ENCODE peak calls at places on chromosomes 12 and 14, in four cellular contexts. One of them, this sample, is unnamed.

GRCh38 chr12:52837341-52837741 is 3.2 kb upstream of the KRT79 start:
- DNase-seq in CD4-positive, CD25-positive, alpha-beta regulatory T cell: no peak
- DNase-seq in CD4-positive, alpha-beta memory T cell: no peak
- DNase-seq in breast epithelium: no peak
- DNase-seq in this sample: no peak

GRCh38 chr14:74619672-74620131 is 7.7 kb upstream of the LTBP2 start:
- DNase-seq in breast epithelium: peak
- DNase-seq in CD4-positive, alpha-beta memory T cell: no peak
- DNase-seq in CD4-positive, CD25-positive, alpha-beta regulatory T cell: no peak
- DNase-seq in this sample: no peak

GRCh38 chr12:39467432-39467870 is 24.5 kb upstream of the KIF21A start:
- DNase-seq in CD4-positive, CD25-positive, alpha-beta regulatory T cell: peak
- DNase-seq in CD4-positive, alpha-beta memory T cell: peak
- DNase-seq in breast epithelium: no peak
- DNase-seq in this sample: peak

GRCh38 chr14:51639668-51640316 is 11.9 kb upstream of the FRMD6 start:
- DNase-seq in CD4-positive, alpha-beta memory T cell: no peak
- DNase-seq in CD4-positive, CD25-positive, alpha-beta regulatory T cell: no peak
- DNase-seq in breast epithelium: no peak
- DNase-seq in this sample: no peak

GRCh38 chr12:109731231-109731731 is 17.7 kb downstream of the FAM222A start:
- DNase-seq in breast epithelium: no peak
- DNase-seq in CD4-positive, alpha-beta memory T cell: no peak
- DNase-seq in CD4-positive, CD25-positive, alpha-beta regulatory T cell: no peak
- DNase-seq in this sample: no peak

GRCh38 chr14:24367506-24368214 is at the start of gene NFATC4:
- DNase-seq in breast epithelium: peak
- DNase-seq in CD4-positive, CD25-positive, alpha-beta regulatory T cell: no peak
- DNase-seq in CD4-positive, alpha-beta memory T cell: peak
- DNase-seq in this sample: no peak

GRCh38 chr14:72701610-72702009 is 192.3 kb downstream of the DPF3 start:
- DNase-seq in CD4-positive, CD25-positive, alpha-beta regulatory T cell: no peak
- DNase-seq in breast epithelium: no peak
- DNase-seq in CD4-positive, alpha-beta memory T cell: no peak
- DNase-seq in this sample: no peak

GRCh38 chr12:54616933-54617535 is 17.7 kb downstream of the LACRT start:
- DNase-seq in CD4-positive, alpha-beta memory T cell: no peak
- DNase-seq in breast epithelium: no peak
- DNase-seq in CD4-positive, CD25-positive, alpha-beta regulatory T cell: no peak
- DNase-seq in this sample: no peak

GRCh38 chr12:11746940-11747716 is 97.7 kb downstream of the ETV6 start:
- DNase-seq in CD4-positive, CD25-positive, alpha-beta regulatory T cell: no peak
- DNase-seq in CD4-positive, alpha-beta memory T cell: no peak
- DNase-seq in breast epithelium: no peak
- DNase-seq in this sample: no peak

GRCh38 chr12:51183349-51183748 is 10.4 kb upstream of the TFCP2 start:
- DNase-seq in CD4-positive, alpha-beta memory T cell: no peak
- DNase-seq in breast epithelium: no peak
- DNase-seq in CD4-positive, CD25-positive, alpha-beta regulatory T cell: no peak
- DNase-seq in this sample: no peak

GRCh38 chr12:26953447-26953846 is 15.2 kb downstream of the FGFR1OP2 start:
- DNase-seq in CD4-positive, CD25-positive, alpha-beta regulatory T cell: no peak
- DNase-seq in CD4-positive, alpha-beta memory T cell: no peak
- DNase-seq in breast epithelium: no peak
- DNase-seq in this sample: no peak

GRCh38 chr14:90522585-90523191 is 125.9 kb downstream of the CALM1 start:
- DNase-seq in CD4-positive, CD25-positive, alpha-beta regulatory T cell: no peak
- DNase-seq in CD4-positive, alpha-beta memory T cell: no peak
- DNase-seq in breast epithelium: peak
- DNase-seq in this sample: no peak

GRCh38 chr12:57092529-57092862 is 3.6 kb downstream of the NAB2 start:
- DNase-seq in CD4-positive, CD25-positive, alpha-beta regulatory T cell: no peak
- DNase-seq in breast epithelium: no peak
- DNase-seq in CD4-positive, alpha-beta memory T cell: no peak
- DNase-seq in this sample: no peak

GRCh38 chr12:57094194-57095160 is 5.6 kb downstream of the NAB2 start:
- DNase-seq in CD4-positive, alpha-beta memory T cell: no peak
- DNase-seq in breast epithelium: no peak
- DNase-seq in CD4-positive, CD25-positive, alpha-beta regulatory T cell: no peak
- DNase-seq in this sample: no peak

GRCh38 chr12:57093412-57094193 is 4.7 kb downstream of the NAB2 start:
- DNase-seq in breast epithelium: peak
- DNase-seq in CD4-positive, CD25-positive, alpha-beta regulatory T cell: peak
- DNase-seq in CD4-positive, alpha-beta memory T cell: peak
- DNase-seq in this sample: no peak

GRCh38 chr12:57091633-57092528 is 3.0 kb downstream of the NAB2 start:
- DNase-seq in CD4-positive, alpha-beta memory T cell: no peak
- DNase-seq in breast epithelium: no peak
- DNase-seq in CD4-positive, CD25-positive, alpha-beta regulatory T cell: no peak
- DNase-seq in this sample: no peak

DNA sequence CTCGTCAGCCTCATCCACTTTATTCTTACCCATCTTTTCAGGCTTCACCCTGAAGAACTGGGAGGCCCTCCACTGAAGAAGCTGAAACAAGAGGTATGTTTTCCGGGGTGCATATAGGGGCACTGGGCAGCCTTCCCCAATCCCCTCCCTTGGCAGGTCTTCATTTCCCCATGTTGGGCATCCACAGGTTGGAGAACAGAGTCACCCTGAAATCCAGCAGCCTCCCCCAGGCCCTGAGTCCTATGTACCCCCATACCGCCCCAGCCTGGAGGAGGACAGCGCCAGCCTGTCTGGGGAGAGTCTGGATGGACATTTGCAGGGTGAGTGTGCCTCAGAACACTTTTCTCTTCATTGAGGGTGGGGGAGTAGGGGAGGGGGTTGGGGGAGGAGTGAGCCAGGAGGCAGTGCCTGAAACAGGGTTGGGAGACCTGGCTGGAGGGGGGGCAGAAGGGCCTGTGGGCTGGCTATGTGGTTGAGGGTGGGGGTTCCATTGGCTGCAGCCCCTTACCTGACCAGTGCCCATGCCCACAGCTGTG is 4.0 kb downstream of the NAB2 start:
- DNase-seq in CD4-positive, CD25-positive, alpha-beta regulatory T cell: no peak
- DNase-seq in breast epithelium: no peak
- DNase-seq in CD4-positive, alpha-beta memory T cell: no peak
- DNase-seq in this sample: no peak
- H3K4me3 ChIP-seq in CD4-positive, CD25-positive, alpha-beta regulatory T cell: no peak
- H3K4me3 ChIP-seq in breast epithelium: no peak
- H3K4me3 ChIP-seq in CD4-positive, alpha-beta memory T cell: no peak
- H3K4me3 ChIP-seq in this sample: peak

GRCh38 chr12:59403259-59403932 is 192.4 kb upstream of the SLC16A7 start:
- DNase-seq in CD4-positive, CD25-positive, alpha-beta regulatory T cell: peak
- DNase-seq in CD4-positive, alpha-beta memory T cell: peak
- DNase-seq in breast epithelium: peak
- DNase-seq in this sample: peak
- H3K4me3 ChIP-seq in CD4-positive, CD25-positive, alpha-beta regulatory T cell: no peak
- H3K4me3 ChIP-seq in CD4-positive, alpha-beta memory T cell: no peak
- H3K4me3 ChIP-seq in breast epithelium: no peak
- H3K4me3 ChIP-seq in this sample: no peak

GRCh38 chr14:104268295-104268694 is 129.9 kb downstream of the KIF26A start:
- DNase-seq in breast epithelium: no peak
- DNase-seq in CD4-positive, CD25-positive, alpha-beta regulatory T cell: no peak
- DNase-seq in CD4-positive, alpha-beta memory T cell: no peak
- DNase-seq in this sample: no peak
- H3K4me3 ChIP-seq in breast epithelium: no peak
- H3K4me3 ChIP-seq in CD4-positive, CD25-positive, alpha-beta regulatory T cell: no peak
- H3K4me3 ChIP-seq in CD4-positive, alpha-beta memory T cell: no peak
- H3K4me3 ChIP-seq in this sample: no peak

GRCh38 chr12:76346236-76346635 is 2.0 kb downstream of the BBS10 start:
- DNase-seq in CD4-positive, alpha-beta memory T cell: no peak
- DNase-seq in CD4-positive, CD25-positive, alpha-beta regulatory T cell: no peak
- DNase-seq in breast epithelium: no peak
- DNase-seq in this sample: no peak

GRCh38 chr12:76341436-76342030 is 6.7 kb downstream of the BBS10 start:
- DNase-seq in CD4-positive, CD25-positive, alpha-beta regulatory T cell: no peak
- DNase-seq in CD4-positive, alpha-beta memory T cell: no peak
- DNase-seq in breast epithelium: no peak
- DNase-seq in this sample: no peak

GRCh38 chr12:76348079-76348901 is at the start of gene BBS10:
- DNase-seq in CD4-positive, alpha-beta memory T cell: peak
- DNase-seq in CD4-positive, CD25-positive, alpha-beta regulatory T cell: peak
- DNase-seq in breast epithelium: peak
- DNase-seq in this sample: peak

GRCh38 chr12:76346798-76347420 is 1.3 kb downstream of the BBS10 start:
- DNase-seq in CD4-positive, alpha-beta memory T cell: no peak
- DNase-seq in breast epithelium: no peak
- DNase-seq in CD4-positive, CD25-positive, alpha-beta regulatory T cell: no peak
- DNase-seq in this sample: peak

DNA sequence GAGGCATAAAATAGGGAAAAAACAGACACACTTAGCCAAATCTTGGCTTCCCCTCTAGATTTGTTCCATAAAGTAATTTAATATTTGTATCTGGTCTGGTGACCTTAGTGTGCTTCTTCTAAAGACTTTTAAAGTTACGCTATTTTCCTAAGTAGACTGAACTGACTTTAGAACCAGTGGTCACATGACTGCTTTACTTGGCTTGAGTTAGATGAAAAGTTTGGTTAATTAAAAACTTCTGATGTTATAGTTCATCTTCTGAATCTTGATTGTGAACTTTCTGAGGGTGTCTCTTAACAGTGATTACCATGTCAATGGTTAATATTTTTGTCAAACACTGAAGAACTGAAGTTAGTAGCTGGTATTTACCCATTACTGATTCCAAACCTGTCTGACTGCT is 2.6 kb downstream of the BBS10 start:
- DNase-seq in CD4-positive, alpha-beta memory T cell: no peak
- DNase-seq in CD4-positive, CD25-positive, alpha-beta regulatory T cell: no peak
- DNase-seq in breast epithelium: no peak
- DNase-seq in this sample: no peak
- H3K4me3 ChIP-seq in CD4-positive, alpha-beta memory T cell: no peak
- H3K4me3 ChIP-seq in CD4-positive, CD25-positive, alpha-beta regulatory T cell: no peak
- H3K4me3 ChIP-seq in breast epithelium: no peak
- H3K4me3 ChIP-seq in this sample: no peak

GRCh38 chr12:45051490-45052105 is 699 bp upstream of the DBX2 start:
- DNase-seq in CD4-positive, alpha-beta memory T cell: no peak
- DNase-seq in CD4-positive, CD25-positive, alpha-beta regulatory T cell: no peak
- DNase-seq in breast epithelium: no peak
- DNase-seq in this sample: no peak
- H3K4me3 ChIP-seq in CD4-positive, alpha-beta memory T cell: no peak
- H3K4me3 ChIP-seq in CD4-positive, CD25-positive, alpha-beta regulatory T cell: no peak
- H3K4me3 ChIP-seq in breast epithelium: peak
- H3K4me3 ChIP-seq in this sample: no peak

GRCh38 chr12:64780531-64781373 is 21.5 kb upstream of the GNS start:
- DNase-seq in CD4-positive, CD25-positive, alpha-beta regulatory T cell: no peak
- DNase-seq in breast epithelium: peak
- DNase-seq in CD4-positive, alpha-beta memory T cell: peak
- DNase-seq in this sample: no peak
- H3K4me3 ChIP-seq in CD4-positive, CD25-positive, alpha-beta regulatory T cell: peak
- H3K4me3 ChIP-seq in breast epithelium: peak
- H3K4me3 ChIP-seq in CD4-positive, alpha-beta memory T cell: no peak
- H3K4me3 ChIP-seq in this sample: peak

DNA sequence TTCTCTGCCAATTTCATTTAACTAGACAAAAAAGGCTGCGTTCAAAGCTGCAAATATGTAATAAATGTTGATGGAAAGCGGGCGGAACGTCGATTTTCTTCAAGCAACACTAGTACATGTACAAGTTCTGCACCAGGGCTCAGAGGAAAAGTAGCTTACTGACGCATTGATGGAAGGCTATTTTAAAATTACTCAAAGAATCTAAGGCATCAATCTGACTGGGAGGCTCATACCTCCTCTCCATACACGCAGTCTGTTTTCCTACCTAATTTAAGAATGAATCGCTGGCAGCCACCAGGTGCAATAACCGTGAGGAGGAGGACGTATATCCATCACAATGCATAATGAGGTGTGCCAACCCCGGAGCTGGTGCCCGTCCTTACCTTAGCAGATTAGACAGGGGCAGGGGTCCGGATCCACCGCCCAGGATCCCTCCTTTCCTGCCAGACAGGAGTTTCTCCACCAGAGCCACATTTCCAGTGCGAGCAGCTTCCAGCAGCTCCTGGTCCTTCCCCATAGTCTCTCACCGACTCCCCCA is 946 bp downstream of the ANKS1B start:
- DNase-seq in breast epithelium: no peak
- DNase-seq in CD4-positive, alpha-beta memory T cell: no peak
- DNase-seq in CD4-positive, CD25-positive, alpha-beta regulatory T cell: no peak
- DNase-seq in this sample: no peak
- H3K4me3 ChIP-seq in breast epithelium: peak
- H3K4me3 ChIP-seq in CD4-positive, alpha-beta memory T cell: no peak
- H3K4me3 ChIP-seq in CD4-positive, CD25-positive, alpha-beta regulatory T cell: no peak
- H3K4me3 ChIP-seq in this sample: no peak

GRCh38 chr14:50342211-50343080 is 30.3 kb downstream of the DMAC2L start:
- DNase-seq in breast epithelium: peak
- DNase-seq in CD4-positive, alpha-beta memory T cell: peak
- DNase-seq in CD4-positive, CD25-positive, alpha-beta regulatory T cell: peak
- DNase-seq in this sample: no peak
- H3K4me3 ChIP-seq in breast epithelium: peak
- H3K4me3 ChIP-seq in CD4-positive, alpha-beta memory T cell: no peak
- H3K4me3 ChIP-seq in CD4-positive, CD25-positive, alpha-beta regulatory T cell: no peak
- H3K4me3 ChIP-seq in this sample: no peak

DNA sequence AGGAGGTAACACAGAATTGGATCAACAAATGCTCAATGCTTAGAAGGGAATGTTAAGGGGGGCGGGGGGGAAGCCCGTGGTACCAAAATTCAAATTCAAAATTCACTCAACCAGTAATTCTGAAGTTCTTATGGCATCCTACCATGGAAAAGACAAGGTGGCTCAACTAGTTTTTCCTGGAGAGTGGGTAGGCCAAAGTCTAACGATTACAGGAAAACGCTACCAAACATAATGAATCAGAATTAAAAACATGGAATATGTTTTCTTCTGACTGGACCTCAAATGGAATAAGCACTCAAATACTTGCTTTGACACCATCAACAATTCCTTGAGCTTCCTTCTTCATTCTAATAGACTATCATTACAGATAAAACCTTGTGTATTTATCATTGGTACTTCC is 2.3 kb downstream of the NACA start:
- DNase-seq in CD4-positive, CD25-positive, alpha-beta regulatory T cell: no peak
- DNase-seq in CD4-positive, alpha-beta memory T cell: no peak
- DNase-seq in breast epithelium: no peak
- DNase-seq in this sample: no peak
- H3K4me3 ChIP-seq in CD4-positive, CD25-positive, alpha-beta regulatory T cell: peak
- H3K4me3 ChIP-seq in CD4-positive, alpha-beta memory T cell: peak
- H3K4me3 ChIP-seq in breast epithelium: no peak
- H3K4me3 ChIP-seq in this sample: peak